ENCODE peak calls at places on chromosomes 3 and 15, in eight cellular contexts. R is EL; F is heart right ventricle; E is stomach; U is ELR; Y is brain pericyte; G is astrocyte of the hippocampus; T is stimulated activated CD8-positive, alpha-beta memory T cell treated with anti-CD3 and anti-CD28 coated beads, Interleukin-7, amount 100 ng/mL, for 4 hours. N is an unnamed sample.

GRCh38 chr3:69326821-69327433 is 59.0 kb downstream of the FRMD4B start:
- DNase-seq in R (no peak), F (no peak), E (no peak), U (no peak), Y (no peak), G (peak), T (peak), N (no peak)

GRCh38 chr3:124557-125179 is 71.9 kb upstream of the CHL1 start:
- DNase-seq in R (no peak), F (no peak), E (no peak), U (no peak), Y (no peak), G (no peak), T (no peak), N (no peak)

GRCh38 chr15:71683401-71684274 is 126.7 kb upstream of the NR2E3 start:
- DNase-seq in R (peak), F (no peak), E (no peak), U (peak), Y (no peak), G (no peak), T (no peak), N (peak)

GRCh38 chr3:64650710-64651109 is 37.1 kb downstream of the ADAMTS9 start:
- DNase-seq in R (no peak), F (no peak), E (no peak), U (no peak), Y (no peak), G (peak), T (no peak), N (no peak)

GRCh38 chr15:85473455-85473854 is 93.1 kb downstream of the AKAP13 start:
- DNase-seq in R (peak), F (no peak), E (no peak), U (peak), Y (peak), G (peak), T (no peak), N (peak)

GRCh38 chr3:78895528-78895927 is 872.3 kb downstream of the ROBO1 start:
- DNase-seq in R (peak), F (no peak), E (no peak), U (peak), Y (no peak), G (peak), T (no peak), N (peak)

GRCh38 chr3:172315401-172316091 is 132.7 kb downstream of the GHSR start:
- DNase-seq in R (peak), F (no peak), E (no peak), U (peak), Y (no peak), G (peak), T (no peak), N (peak)

GRCh38 chr3:120473896-120474675 is 23.3 kb upstream of the FSTL1 start:
- DNase-seq in R (peak), F (no peak), E (no peak), U (no peak), Y (no peak), G (peak), T (no peak), N (peak)

GRCh38 chr15:84034831-84035753 is 200.5 kb upstream of the GOLGA6L4 start:
- DNase-seq in R (no peak), F (no peak), E (no peak), U (peak), Y (no peak), G (peak), T (no peak), N (peak)

GRCh38 chr15:63481105-63481810 is 23.1 kb upstream of the USP3 start:
- DNase-seq in R (peak), F (no peak), E (no peak), U (peak), Y (no peak), G (no peak), T (no peak), N (peak)

GRCh38 chr3:58469096-58469495 is 22.8 kb upstream of the KCTD6 start:
- DNase-seq in R (no peak), F (no peak), E (no peak), U (no peak), Y (no peak), G (no peak), T (no peak), N (no peak)

GRCh38 chr3:158105710-158106438 is at the start of gene SHOX2:
- DNase-seq in R (peak), F (peak), E (peak), U (peak), Y (no peak), G (peak), T (no peak), N (peak)

GRCh38 chr15:44536298-44536961 is 517 bp upstream of the EIF3J start:
- DNase-seq in R (peak), F (peak), E (peak), U (peak), Y (peak), G (peak), T (no peak), N (peak)

GRCh38 chr3:51819709-51820406 is 40.8 kb upstream of the IQCF6 start:
- DNase-seq in R (peak), F (no peak), E (no peak), U (peak), Y (no peak), G (no peak), T (no peak), N (peak)

GRCh38 chr15:64343841-64344240 is 12.1 kb downstream of the CSNK1G1 start:
- DNase-seq in R (peak), F (no peak), E (no peak), U (peak), Y (no peak), G (no peak), T (no peak), N (no peak)

GRCh38 chr3:183555541-183556081 is at the start of gene KLHL6:
- DNase-seq in R (no peak), F (peak), E (peak), U (no peak), Y (no peak), G (no peak), T (peak), N (no peak)

GRCh38 chr15:81480645-81481053 is 106.6 kb upstream of the TMC3 start:
- DNase-seq in R (peak), F (no peak), E (no peak), U (peak), Y (peak), G (peak), T (no peak), N (peak)